ENCODE peak calls at places on chromosomes 5 and 9, in five cellular contexts. M is A549, N is GM12878, I is K562, L is SK-N-SH. A is an unnamed sample.

GRCh38 chr9:79581794-79582193 is 10.0 kb downstream of the TLE4 start:
- DNase-seq in L (no peak), N (no peak), M (peak), I (no peak), A (peak)

GRCh38 chr5:83265318-83265717 is 188.0 kb downstream of the XRCC4 start:
- DNase-seq in L (peak), M (peak), N (no peak), I (no peak), A (peak)

GRCh38 chr9:128001411-128002298 is 20.9 kb upstream of the EEIG1 start:
- DNase-seq in N (no peak), L (peak), I (peak), M (peak), A (peak)

GRCh38 chr5:148739524-148739923 is 85.2 kb upstream of the HTR4 start:
- DNase-seq in M (no peak), N (no peak), L (no peak), I (no peak), A (peak)

GRCh38 chr9:8019636-8020035 is 220.1 kb upstream of the DMAC1 start:
- DNase-seq in I (no peak), N (no peak), L (no peak), M (no peak), A (no peak)

GRCh38 chr5:179152941-179153340 is 92.8 kb downstream of the ZNF354C start:
- DNase-seq in I (no peak), N (no peak), M (no peak), L (no peak), A (no peak)

GRCh38 chr9:124137009-124137943 is 120.5 kb upstream of the NEK6 start:
- DNase-seq in N (peak), M (no peak), I (no peak), L (no peak), A (peak)

GRCh38 chr5:168946363-168946762 is 354.6 kb downstream of the SLIT3 start:
- DNase-seq in N (no peak), I (no peak), M (no peak), L (peak), A (no peak)

GRCh38 chr5:53942724-53943123 is 367.6 kb downstream of the ARL15 start:
- DNase-seq in I (no peak), L (no peak), M (peak), N (no peak), A (peak)

GRCh38 chr5:42277293-42277692 is 145.9 kb upstream of the GHR start:
- DNase-seq in L (no peak), N (no peak), M (no peak), I (no peak), A (no peak)

DNA sequence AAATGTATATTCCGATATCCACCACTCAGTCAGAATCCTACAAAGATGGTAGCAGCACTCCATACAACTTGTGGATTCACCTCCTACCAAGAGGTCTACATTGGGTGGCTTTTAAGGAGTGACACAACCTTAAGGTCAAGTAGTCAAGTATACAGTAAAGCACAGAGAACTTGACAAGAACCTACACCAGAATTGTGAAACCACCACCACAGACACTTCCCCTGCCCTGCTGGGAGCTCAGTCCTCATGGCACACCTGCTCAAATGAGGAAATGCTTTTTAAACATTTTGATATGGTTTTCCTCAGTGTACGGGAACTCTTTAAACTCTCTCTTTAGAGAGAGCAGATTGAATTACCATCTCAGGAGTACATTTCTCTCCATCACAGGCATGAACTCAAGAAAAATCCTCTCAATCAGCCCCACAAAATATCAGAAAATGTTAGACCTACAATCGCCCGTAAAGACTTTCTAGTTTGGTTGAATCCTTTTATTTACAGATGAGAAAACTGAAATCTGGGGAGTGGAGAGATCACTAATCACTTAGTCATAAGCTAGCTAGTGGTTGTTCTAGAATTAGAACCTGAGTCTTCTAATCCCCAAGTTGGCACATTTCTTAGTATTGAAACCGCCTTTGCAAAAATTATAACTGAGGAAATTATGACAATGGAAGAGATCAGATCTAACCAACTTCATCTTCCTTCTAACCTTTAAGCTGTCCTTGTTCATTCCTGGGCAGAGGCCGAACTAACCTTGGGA is 38.5 kb upstream of the NR4A3 start:
- DNase-seq in M (no peak), I (no peak), N (no peak), L (no peak), A (no peak)
- TF ChIP-seq RCOR1 in M (no peak), I (no peak), N (no peak), L (no peak), A (no peak)

DNA sequence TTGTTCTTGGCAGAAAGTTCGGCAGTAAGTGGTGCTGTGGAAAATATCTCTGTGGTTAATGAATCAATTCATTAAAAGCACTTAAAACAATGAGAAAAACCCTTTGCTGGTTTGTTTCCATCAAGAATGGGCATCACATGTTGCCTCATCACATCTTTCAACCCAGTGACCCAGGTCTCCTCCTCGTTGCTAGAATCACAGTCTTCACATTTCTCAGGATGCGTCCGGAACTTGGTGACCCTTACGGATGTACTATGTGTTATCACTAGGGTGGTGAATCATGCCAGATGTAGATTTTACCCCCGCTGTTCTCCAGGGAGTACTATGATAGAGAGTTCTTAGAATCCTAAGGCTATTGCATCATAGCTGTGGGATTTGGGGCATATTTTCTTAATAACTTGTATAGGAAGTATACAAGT is 217.9 kb upstream of the KLF4 start:
- DNase-seq in N (no peak), I (peak), M (peak), L (no peak), A (peak)
- TF ChIP-seq RCOR1 in N (no peak), I (no peak), M (no peak), L (no peak), A (no peak)

GRCh38 chr5:172403191-172403794 is 51.0 kb downstream of the SH3PXD2B start:
- DNase-seq in M (no peak), N (no peak), I (no peak), L (no peak), A (peak)

GRCh38 chr5:172402531-172403190 is 51.7 kb downstream of the SH3PXD2B start:
- DNase-seq in I (no peak), M (no peak), N (no peak), L (no peak), A (no peak)

GRCh38 chr5:172395483-172395882 is 58.8 kb downstream of the SH3PXD2B start:
- DNase-seq in N (no peak), I (no peak), L (no peak), M (no peak), A (peak)

GRCh38 chr5:172399826-172400225 is 54.5 kb downstream of the SH3PXD2B start:
- DNase-seq in L (no peak), I (no peak), M (no peak), N (no peak), A (no peak)

GRCh38 chr5:172399336-172399735 is 55.0 kb downstream of the SH3PXD2B start:
- DNase-seq in M (no peak), N (no peak), L (no peak), I (no peak), A (no peak)
- TF ChIP-seq RCOR1 in M (no peak), N (no peak), L (no peak), I (no peak), A (no peak)

DNA sequence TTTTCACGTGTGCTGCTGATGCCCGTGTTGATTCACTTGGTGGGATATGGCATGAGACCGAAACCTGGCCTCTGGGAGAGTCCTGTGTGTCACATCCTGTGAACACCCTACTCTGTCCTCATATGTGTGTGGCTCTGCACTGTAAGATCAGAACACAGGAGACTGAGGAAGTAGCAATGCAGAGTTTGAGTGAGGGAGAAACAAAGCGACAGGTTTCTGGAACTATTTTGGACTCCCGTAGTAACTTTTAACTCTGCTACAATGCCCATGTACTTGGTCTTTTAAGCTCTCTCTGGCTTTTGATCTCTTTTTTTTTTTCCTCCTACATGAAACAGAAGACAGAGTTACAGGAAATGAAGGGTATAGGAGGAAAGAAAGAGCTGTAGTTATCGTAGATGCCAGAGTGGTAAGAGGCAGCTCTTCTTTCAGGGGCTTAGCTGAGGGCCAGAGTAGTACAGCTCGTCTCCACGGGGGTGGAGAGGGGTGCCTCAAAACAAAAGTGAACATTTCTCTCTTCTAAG is 26.6 kb downstream of the GRAMD2B start:
- DNase-seq in L (no peak), M (no peak), N (peak), I (no peak), A (peak)
- TF ChIP-seq RCOR1 in L (no peak), M (no peak), N (no peak), I (no peak), A (no peak)

GRCh38 chr5:64784451-64785025 is 15.8 kb downstream of the CWC27 start:
- DNase-seq in L (peak), N (peak), I (peak), M (peak), A (peak)
- TF ChIP-seq RCOR1 in L (no peak), N (no peak), I (no peak), M (no peak), A (no peak)

DNA sequence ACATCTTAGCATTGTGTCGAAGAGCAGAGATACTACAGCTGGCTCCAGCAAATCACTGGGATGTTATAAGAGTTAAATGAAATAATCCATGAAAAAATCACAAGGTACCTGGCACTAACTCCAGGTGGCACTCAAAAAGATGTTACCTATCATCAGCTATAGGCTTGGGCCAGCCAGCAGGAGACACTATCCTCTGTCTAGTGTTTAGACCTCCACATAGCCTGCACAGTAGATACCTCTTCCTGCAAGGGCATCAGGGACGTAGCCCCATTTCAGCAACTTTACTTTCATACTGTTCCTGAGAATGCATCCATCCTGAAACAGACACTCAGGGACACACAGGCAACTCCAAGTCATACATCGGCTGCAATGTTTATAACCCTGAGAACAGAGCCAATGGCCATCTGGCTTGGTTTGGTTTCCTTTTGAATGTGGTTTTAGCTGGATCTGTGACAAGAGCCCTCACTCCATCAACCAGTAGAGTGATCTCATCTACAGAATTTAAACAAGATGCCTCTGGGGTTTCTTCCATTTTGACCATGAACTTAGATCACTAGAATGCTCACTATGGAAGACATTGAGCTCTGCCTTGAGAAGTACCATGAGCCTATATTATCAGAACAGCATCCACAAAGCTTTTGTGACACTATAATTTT is 69.9 kb downstream of the TLE1 start:
- DNase-seq in L (no peak), M (no peak), I (no peak), N (no peak), A (peak)
- TF ChIP-seq RCOR1 in L (no peak), M (no peak), I (no peak), N (no peak), A (no peak)

DNA sequence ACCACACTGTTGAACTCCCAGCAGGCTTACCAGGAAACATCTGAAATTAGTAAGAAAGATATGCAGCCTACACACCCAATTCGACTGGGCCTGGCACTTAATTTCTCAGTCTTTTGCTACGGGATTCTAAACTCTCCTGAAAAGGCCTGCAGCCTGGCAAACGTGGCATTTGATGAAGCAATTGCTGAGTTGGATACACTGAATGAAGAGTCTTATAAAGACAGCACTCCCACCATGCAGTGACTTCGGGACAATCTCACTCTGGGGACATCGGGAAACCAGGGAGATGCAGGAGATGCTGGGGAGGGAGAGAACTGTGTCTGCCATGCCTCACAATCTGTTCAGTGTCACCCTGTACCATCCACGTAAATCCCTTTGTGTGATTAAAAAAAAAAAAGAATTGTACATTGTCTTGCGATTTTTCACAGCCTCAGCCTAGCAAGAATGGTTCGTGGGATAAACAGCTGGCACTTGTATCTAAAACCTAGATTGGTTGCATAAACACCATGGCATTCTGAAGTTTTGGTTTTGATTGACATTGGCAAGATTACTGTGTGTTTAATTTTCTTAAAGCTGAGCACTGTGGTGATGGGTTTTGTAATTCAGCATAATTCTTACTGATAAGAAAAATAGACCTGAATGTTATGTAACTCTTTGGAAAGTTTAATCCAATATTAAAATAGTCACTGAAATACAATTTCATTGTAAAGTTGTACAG is 23.2 kb upstream of the ANKRD18A start:
- DNase-seq in I (no peak), N (no peak), M (no peak), L (no peak), A (no peak)
- TF ChIP-seq RCOR1 in I (no peak), N (no peak), M (no peak), L (no peak), A (no peak)

A was measured in IMR-90.